ENCODE peak calls at places on chromosomes 16 and 17, in seven cellular contexts. Z, V, E, B, O, P and M are unnamed samples.
A peak's percentile ranks its signal among the peaks of the same experiment; 100 is the strongest.

GRCh38 chr17:64964796-64965195 is 45.5 kb upstream of the LRRC37A3 start:
- DNase-seq in E (no peak), O (no peak), P (no peak), B (no peak), V (no peak), Z (peak; percentile 13), M (no peak)

GRCh38 chr16:47817048-47817447 is 338.7 kb downstream of the ABCC12 start:
- DNase-seq in V (no peak), Z (no peak), E (no peak), P (no peak), B (no peak), O (no peak), M (no peak)

GRCh38 chr17:45438931-45439610 is 6.4 kb upstream of the ARHGAP27 start:
- DNase-seq in V (peak; percentile 12), O (no peak), P (no peak), Z (no peak), E (no peak), B (no peak), M (no peak)

GRCh38 chr16:2976673-2977072 is 3.6 kb downstream of the PKMYT1 start:
- DNase-seq in E (no peak), V (no peak), O (no peak), P (no peak), Z (no peak), B (no peak), M (no peak)

GRCh38 chr16:74625500-74626350 is 18.8 kb upstream of the GLG1 start:
- DNase-seq in P (no peak), O (no peak), B (no peak), Z (no peak), V (no peak), E (no peak), M (no peak)

GRCh38 chr16:2296662-2297505 is 29.0 kb upstream of the RNPS1 start:
- DNase-seq in P (no peak), E (no peak), B (peak; percentile 53), Z (peak; percentile 34), O (peak; percentile 74), V (peak; percentile 49), M (no peak)

GRCh38 chr16:84552135-84552534 is 47.7 kb upstream of the MEAK7 start:
- DNase-seq in P (no peak), B (no peak), Z (no peak), V (no peak), E (peak; percentile 24), O (no peak), M (no peak)

GRCh38 chr16:3641801-3642396 is 12.6 kb upstream of the DNASE1 start:
- DNase-seq in B (no peak), P (peak; percentile 31), O (peak; percentile 6), Z (no peak), V (no peak), E (peak; percentile 9), M (no peak)

GRCh38 chr16:49504023-49504364 is 130.4 kb downstream of the C16orf78 start:
- DNase-seq in O (no peak), P (no peak), B (no peak), Z (no peak), V (no peak), E (no peak), M (no peak)

GRCh38 chr17:48441231-48441711 is 11.3 kb upstream of the SKAP1 start:
- DNase-seq in B (no peak), O (no peak), Z (no peak), V (no peak), E (no peak), P (no peak), M (no peak)

GRCh38 chr17:42404326-42405055 is 16.2 kb upstream of the STAT3 start:
- DNase-seq in E (no peak), Z (no peak), V (no peak), B (no peak), P (no peak), O (no peak), M (no peak)

GRCh38 chr17:68201425-68201785 is 46.4 kb upstream of the AMZ2 start:
- DNase-seq in B (no peak), P (no peak), E (no peak), Z (no peak), O (no peak), V (no peak), M (no peak)

GRCh38 chr16:4976611-4977145 is 18.5 kb downstream of the SEC14L5 start:
- DNase-seq in B (no peak), Z (no peak), P (no peak), V (no peak), E (no peak), O (no peak), M (no peak)

GRCh38 chr17:55442953-55443683 is 21.5 kb upstream of the MMD start:
- DNase-seq in V (no peak), O (no peak), P (no peak), B (no peak), Z (no peak), E (no peak), M (no peak)

GRCh38 chr17:73261617-73261951 is at the start of gene CPSF4L:
- DNase-seq in V (no peak), O (no peak), Z (no peak), B (no peak), P (no peak), E (no peak), M (no peak)

GRCh38 chr17:68640601-68641000 is 39.4 kb upstream of the FAM20A start:
- DNase-seq in Z (no peak), V (no peak), P (no peak), O (no peak), B (no peak), E (no peak), M (no peak)

GRCh38 chr17:13027246-13027645 is 9.4 kb upstream of the ELAC2 start:
- DNase-seq in O (no peak), V (no peak), E (no peak), Z (no peak), P (no peak), B (peak; percentile 12), M (no peak)

GRCh38 chr17:63425478-63425877 is 20.6 kb downstream of the CYB561 start:
- DNase-seq in B (peak; percentile 90), O (peak; percentile 83), V (peak; percentile 79), P (peak; percentile 80), E (peak; percentile 68), Z (peak; percentile 90), M (peak; percentile 81)

GRCh38 chr17:78252111-78252634 is 20.7 kb downstream of the TMEM235 start:
- DNase-seq in B (no peak), V (no peak), O (no peak), E (no peak), Z (no peak), P (no peak), M (no peak)

GRCh38 chr17:78255029-78255656 is 23.7 kb downstream of the TMEM235 start:
- DNase-seq in V (no peak), P (no peak), B (no peak), E (no peak), O (no peak), Z (no peak), M (no peak)

GRCh38 chr17:78255953-78256704 is 24.7 kb downstream of the TMEM235 start:
- DNase-seq in P (no peak), B (no peak), V (no peak), O (no peak), Z (no peak), E (no peak), M (no peak)

GRCh38 chr17:78252701-78253635 is 21.5 kb downstream of the TMEM235 start:
- DNase-seq in O (no peak), Z (no peak), B (no peak), E (no peak), V (no peak), P (no peak), M (no peak)

DNA sequence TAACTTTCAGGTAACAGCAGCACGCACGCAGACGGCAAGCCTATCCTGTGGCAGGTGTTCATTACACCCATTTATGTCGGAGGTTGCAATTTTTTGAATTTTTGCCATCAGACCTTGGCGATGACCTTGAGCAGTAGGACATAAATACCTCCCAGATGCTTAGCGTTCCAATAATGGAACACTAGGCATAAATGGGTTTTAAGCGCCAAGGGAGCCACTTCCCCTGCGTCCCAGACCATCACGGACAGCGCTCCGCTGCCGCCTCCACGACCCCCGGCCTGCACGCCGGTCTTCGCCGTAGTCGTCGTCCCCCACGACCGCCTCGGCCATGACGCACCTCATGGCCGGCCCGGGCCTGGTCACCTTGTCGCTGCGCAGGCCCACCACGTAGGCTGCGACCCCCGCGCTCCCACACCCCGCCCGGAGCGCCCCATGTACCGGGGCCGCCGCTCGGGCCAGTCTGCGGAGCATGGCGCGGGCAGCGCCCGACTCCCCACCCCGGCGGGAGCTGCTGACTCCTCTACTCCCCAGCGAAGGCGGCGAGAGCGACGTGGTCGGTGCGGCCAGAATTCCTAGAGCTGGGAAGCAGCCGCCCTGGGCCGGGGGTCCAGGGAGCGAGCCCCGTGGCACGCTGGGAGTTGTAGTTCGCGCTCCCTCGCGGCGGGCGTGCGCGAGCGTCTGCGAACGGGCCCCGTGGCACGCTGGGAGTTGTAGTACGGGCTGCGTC is 22.7 kb downstream of the TMEM235 start:
- DNase-seq in V (peak; percentile 73), B (peak; percentile 77), E (peak; percentile 93), Z (peak; percentile 98), P (peak; percentile 91), O (peak; percentile 96), M (peak; percentile 93)
- TF ChIP-seq CTCF in V (no peak), B (no peak), E (no peak), Z (no peak), P (no peak), O (no peak), M (no peak)

GRCh38 chr17:56866496-56866895 is 32.5 kb downstream of the DGKE start:
- DNase-seq in P (no peak), E (no peak), Z (peak; percentile 28), O (no peak), V (peak; percentile 9), B (no peak), M (no peak)
- TF ChIP-seq CTCF in P (no peak), E (peak; percentile 26), Z (peak; percentile 38), O (no peak), V (no peak), B (no peak), M (no peak)

GRCh38 chr17:61002316-61002736 is 324.7 kb downstream of the BCAS3 start:
- DNase-seq in P (no peak), O (no peak), E (no peak), B (peak; percentile 86), Z (peak; percentile 51), V (peak; percentile 51), M (no peak)
- TF ChIP-seq CTCF in P (peak; percentile 61), O (peak; percentile 27), E (peak; percentile 59), B (peak; percentile 41), Z (peak; percentile 71), V (peak; percentile 56), M (peak; percentile 72)

GRCh38 chr17:29682987-29683386 is 60.3 kb upstream of the CORO6 start:
- DNase-seq in Z (peak; percentile 72), B (no peak), O (no peak), V (no peak), E (no peak), P (no peak), M (peak; percentile 38)

GRCh38 chr17:29677139-29677834 is 54.6 kb upstream of the CORO6 start:
- DNase-seq in O (no peak), E (no peak), B (peak; percentile 68), P (no peak), Z (no peak), V (no peak), M (no peak)

GRCh38 chr17:29683481-29683880 is 60.8 kb upstream of the CORO6 start:
- DNase-seq in V (no peak), O (no peak), B (peak; percentile 52), E (no peak), P (no peak), Z (peak; percentile 31), M (peak; percentile 22)

GRCh38 chr17:29686998-29687397 is 64.3 kb upstream of the CORO6 start:
- DNase-seq in B (no peak), P (no peak), O (no peak), Z (no peak), V (no peak), E (no peak), M (no peak)

GRCh38 chr17:29682054-29682453 is 59.3 kb upstream of the CORO6 start:
- DNase-seq in V (no peak), P (no peak), O (no peak), E (no peak), B (no peak), Z (no peak), M (no peak)
- TF ChIP-seq CTCF in V (no peak), P (no peak), O (no peak), E (peak; percentile 21), B (no peak), Z (no peak), M (no peak)